ENCODE peak calls at places on chromosomes 4 and X, in five cellular contexts. J, A, R, H and Z are unnamed samples. For H3K27me3, the result is how much of the 10 kb centered on the place peaks cover.

GRCh38 chrX:129790808-129791207 is 11.1 kb downstream of the SASH3 start:
- DNase-seq in H (no peak), J (no peak), A (no peak), R (no peak), Z (no peak)

GRCh38 chr4:7854697-7855370 is 84.8 kb downstream of the AFAP1 start:
- DNase-seq in H (peak), J (no peak), R (no peak), A (no peak), Z (no peak)

GRCh38 chr4:128769011-128769410 is 40.5 kb upstream of the JADE1 start:
- DNase-seq in J (no peak), R (no peak), H (no peak), A (no peak), Z (no peak)

GRCh38 chr4:189059996-189060570 is 880.6 kb upstream of the FRG1 start:
- DNase-seq in A (no peak), J (no peak), R (no peak), H (no peak), Z (no peak)

GRCh38 chrX:111671668-111672067 is 9.3 kb upstream of the ALG13 start:
- DNase-seq in A (no peak), J (no peak), H (no peak), R (no peak), Z (no peak)

GRCh38 chrX:83535417-83536244 is 27.5 kb downstream of the POU3F4 start:
- DNase-seq in J (no peak), H (peak), A (no peak), R (no peak), Z (no peak)

GRCh38 chr4:82984459-82984858 is 26.2 kb downstream of the LIN54 start:
- DNase-seq in J (no peak), H (no peak), R (no peak), A (no peak), Z (no peak)

GRCh38 chr4:37970702-37971101 is 10.5 kb downstream of the PTTG2 start:
- DNase-seq in A (peak), H (peak), J (peak), R (peak), Z (peak)

GRCh38 chr4:100875296-100876040 is 357.6 kb upstream of the EMCN start:
- DNase-seq in A (no peak), H (no peak), J (no peak), R (no peak), Z (no peak)

GRCh38 chrX:112341598-112341997 is 259.0 kb upstream of the TRPC5 start:
- DNase-seq in A (no peak), R (no peak), H (no peak), J (no peak), Z (no peak)

GRCh38 chr4:83387922-83388676 is 53.5 kb upstream of the HPSE start:
- DNase-seq in H (no peak), J (no peak), R (no peak), A (peak), Z (no peak)

GRCh38 chrX:123884809-123885408 is 25.1 kb downstream of the XIAP start:
- DNase-seq in R (no peak), J (no peak), H (peak), A (peak), Z (no peak)

GRCh38 chrX:78024349-78025108 is 55.1 kb upstream of the PGAM4 start:
- DNase-seq in A (peak), J (peak), H (peak), R (peak), Z (peak)

GRCh38 chr4:82667761-82668505 is 106.1 kb upstream of the TMEM150C start:
- DNase-seq in R (no peak), J (no peak), H (no peak), A (no peak), Z (no peak)

GRCh38 chr4:39528056-39528465 is 822 bp upstream of the UGDH start:
- DNase-seq in H (no peak), J (no peak), R (no peak), A (no peak), Z (no peak)

GRCh38 chr4:169090479-169091215 is 80.6 kb upstream of the CBR4 start:
- DNase-seq in J (no peak), R (no peak), A (no peak), H (no peak), Z (no peak)

GRCh38 chr4:81508786-81509574 is 37.3 kb upstream of the RASGEF1B start:
- DNase-seq in J (no peak), R (no peak), A (no peak), H (no peak), Z (no peak)
- H3K27me3 ChIP-seq in J (under half), R (under half), A (under half), H (under half), Z (under half)

DNA sequence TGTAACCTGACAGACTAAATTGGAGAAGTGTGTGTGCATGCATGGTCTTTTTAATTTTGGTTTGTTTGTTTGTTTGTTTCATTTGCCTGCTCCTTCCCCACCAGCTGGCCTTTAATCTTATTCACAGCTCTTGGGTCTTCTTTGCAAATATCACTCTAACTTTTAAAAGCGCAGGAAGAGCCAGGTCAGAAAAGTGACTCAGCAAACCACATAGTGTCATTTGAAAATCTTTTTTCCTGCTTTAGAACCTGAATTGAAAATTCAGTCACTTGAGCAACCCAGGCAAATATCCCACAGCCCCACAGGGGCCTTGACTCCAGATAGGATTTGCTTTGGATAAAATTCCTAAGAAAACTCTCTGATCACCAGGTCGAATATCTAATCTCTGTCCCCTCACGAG is 4.6 kb downstream of the TMEM255A start:
- DNase-seq in A (no peak), J (no peak), H (no peak), R (no peak), Z (no peak)
- H3K27me3 ChIP-seq in A (under half), J (under half), H (under half), R (under half), Z (half or more)

GRCh38 chr4:54855221-54855854 is 197.6 kb downstream of the KIT start:
- DNase-seq in R (no peak), J (no peak), H (no peak), A (no peak), Z (peak)
- H3K27me3 ChIP-seq in R (under half), J (under half), H (under half), A (under half), Z (under half)

DNA sequence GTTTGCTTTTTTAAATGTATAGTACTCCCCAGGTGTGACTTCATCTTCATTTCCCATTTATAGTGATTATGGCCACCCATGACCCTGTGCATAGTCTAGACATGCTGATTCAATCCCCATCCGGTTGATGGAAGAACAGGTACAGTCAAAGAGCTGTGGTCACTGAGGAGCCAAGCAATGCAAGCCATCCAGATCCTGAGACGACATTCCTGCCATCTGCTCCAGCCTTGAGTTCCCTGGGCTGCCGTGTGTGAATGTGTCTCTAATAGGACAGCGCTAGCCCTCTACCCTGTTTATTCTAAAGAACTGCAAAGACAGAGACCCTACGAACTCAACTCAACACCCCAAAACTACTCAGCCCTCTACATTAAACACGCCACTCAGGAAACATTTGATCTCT is 1.7 kb downstream of the KCNIP4 start:
- DNase-seq in R (no peak), J (no peak), H (no peak), A (no peak), Z (no peak)
- H3K27me3 ChIP-seq in R (under half), J (under half), H (under half), A (under half), Z (half or more)

GRCh38 chr4:1641671-1642070 is 42.4 kb downstream of the FAM53A start:
- DNase-seq in A (no peak), R (no peak), J (no peak), H (no peak), Z (no peak)
- H3K27me3 ChIP-seq in A (under half), R (under half), J (under half), H (under half), Z (under half)

DNA sequence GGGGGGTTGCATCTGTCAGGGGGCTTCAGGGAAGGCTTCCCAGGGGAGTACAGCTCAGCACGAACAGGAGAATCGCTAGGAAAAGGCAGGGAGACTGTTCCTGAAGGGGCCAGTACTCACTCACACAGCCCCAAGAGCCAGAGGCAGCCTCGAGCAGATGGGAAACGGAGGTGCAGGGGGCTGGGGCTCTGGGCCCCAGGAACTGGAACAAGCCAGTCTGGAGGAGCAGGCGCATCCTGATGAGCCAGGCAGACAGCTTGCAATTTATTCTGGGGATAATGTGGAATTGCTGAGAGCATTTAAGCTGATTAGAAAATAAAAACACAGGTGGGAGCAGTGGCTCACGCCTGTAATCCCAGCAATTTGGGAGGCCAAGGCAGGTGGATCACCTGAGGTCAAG is 40.1 kb downstream of the CRMP1 start:
- DNase-seq in A (no peak), J (no peak), R (no peak), H (no peak), Z (no peak)
- H3K27me3 ChIP-seq in A (under half), J (under half), R (under half), H (under half), Z (under half)

GRCh38 chr4:108172231-108172779 is 3.6 kb upstream of the LEF1 start:
- DNase-seq in R (peak), H (no peak), A (no peak), J (peak), Z (no peak)

GRCh38 chr4:108171541-108172230 is 3.0 kb upstream of the LEF1 start:
- DNase-seq in A (no peak), J (peak), H (no peak), R (peak), Z (no peak)

GRCh38 chr4:108172780-108173598 is 4.3 kb upstream of the LEF1 start:
- DNase-seq in R (peak), A (peak), H (peak), J (peak), Z (no peak)

GRCh38 chr4:108173599-108174057 is 4.9 kb upstream of the LEF1 start:
- DNase-seq in H (no peak), J (no peak), R (no peak), A (no peak), Z (no peak)

GRCh38 chr4:108175966-108176365 is 7.2 kb upstream of the LEF1 start:
- DNase-seq in A (no peak), J (no peak), H (no peak), R (no peak), Z (no peak)
- H3K27me3 ChIP-seq in A (under half), J (under half), H (under half), R (under half), Z (half or more)